ENCODE peak calls at places on chromosomes 2 and 18, in five cellular contexts. B is colonic mucosa, F is PC-3, Q is astrocyte of the cerebellum, O is upper lobe of right lung. E is an unnamed sample.

GRCh38 chr2:3692375-3692774 is 11.0 kb upstream of the DCDC2C start:
- DNase-seq in F (peak; percentile 51), O (no peak), Q (no peak), B (no peak), E (no peak)

GRCh38 chr2:241768251-241768711 is 8.3 kb upstream of the GAL3ST2 start:
- DNase-seq in O (no peak), B (no peak), Q (no peak), F (no peak), E (no peak)

GRCh38 chr2:27123302-27124150 is at the start of gene ABHD1:
- DNase-seq in Q (no peak), B (peak; percentile 74), O (peak; percentile 85), F (no peak), E (no peak)

GRCh38 chr2:32289165-32290054 is 11.7 kb downstream of the YIPF4 start:
- DNase-seq in B (no peak), F (peak; percentile 79), O (no peak), Q (peak; percentile 15), E (peak; percentile 49)

GRCh38 chr2:182949572-182950189 is 83.2 kb upstream of the FRZB start:
- DNase-seq in Q (no peak), B (no peak), O (no peak), F (peak; percentile 13), E (no peak)

GRCh38 chr2:64857581-64858471 is 131.4 kb upstream of the SLC1A4 start:
- DNase-seq in Q (peak; percentile 79), F (no peak), B (peak; percentile 44), O (no peak), E (no peak)

GRCh38 chr2:127047716-127048617 is 59.0 kb downstream of the BIN1 start:
- DNase-seq in F (no peak), Q (no peak), O (peak; percentile 60), B (peak; percentile 16), E (no peak)

GRCh38 chr2:157441072-157441454 is 2.8 kb downstream of the CYTIP start:
- DNase-seq in F (no peak), O (no peak), B (no peak), Q (no peak), E (no peak)

GRCh38 chr18:76260941-76261472 is 234.0 kb downstream of the ZNF516 start:
- DNase-seq in F (no peak), Q (no peak), B (no peak), O (no peak), E (no peak)

GRCh38 chr18:49963217-49963616 is 149.9 kb upstream of the ACAA2 start:
- DNase-seq in B (no peak), Q (no peak), O (no peak), F (no peak), E (no peak)

GRCh38 chr18:79393181-79393598 is 2.5 kb upstream of the NFATC1 start:
- DNase-seq in B (no peak), F (no peak), O (peak; percentile 67), Q (no peak), E (no peak)

GRCh38 chr2:43228782-43229659 is 2.6 kb upstream of the ZFP36L2 start:
- DNase-seq in B (no peak), Q (no peak), O (no peak), F (peak; percentile 13), E (no peak)

GRCh38 chr18:23291456-23292205 is 156.3 kb downstream of the CABLES1 start:
- DNase-seq in O (no peak), F (peak; percentile 86), B (no peak), Q (peak; percentile 70), E (peak; percentile 42)

GRCh38 chr2:117717072-117717471 is 97.4 kb upstream of the DDX18 start:
- DNase-seq in F (no peak), O (no peak), Q (no peak), B (no peak), E (no peak)

GRCh38 chr2:20643060-20643459 is 7.8 kb downstream of the HS1BP3 start:
- DNase-seq in F (no peak), O (no peak), Q (no peak), B (no peak), E (no peak)

DNA sequence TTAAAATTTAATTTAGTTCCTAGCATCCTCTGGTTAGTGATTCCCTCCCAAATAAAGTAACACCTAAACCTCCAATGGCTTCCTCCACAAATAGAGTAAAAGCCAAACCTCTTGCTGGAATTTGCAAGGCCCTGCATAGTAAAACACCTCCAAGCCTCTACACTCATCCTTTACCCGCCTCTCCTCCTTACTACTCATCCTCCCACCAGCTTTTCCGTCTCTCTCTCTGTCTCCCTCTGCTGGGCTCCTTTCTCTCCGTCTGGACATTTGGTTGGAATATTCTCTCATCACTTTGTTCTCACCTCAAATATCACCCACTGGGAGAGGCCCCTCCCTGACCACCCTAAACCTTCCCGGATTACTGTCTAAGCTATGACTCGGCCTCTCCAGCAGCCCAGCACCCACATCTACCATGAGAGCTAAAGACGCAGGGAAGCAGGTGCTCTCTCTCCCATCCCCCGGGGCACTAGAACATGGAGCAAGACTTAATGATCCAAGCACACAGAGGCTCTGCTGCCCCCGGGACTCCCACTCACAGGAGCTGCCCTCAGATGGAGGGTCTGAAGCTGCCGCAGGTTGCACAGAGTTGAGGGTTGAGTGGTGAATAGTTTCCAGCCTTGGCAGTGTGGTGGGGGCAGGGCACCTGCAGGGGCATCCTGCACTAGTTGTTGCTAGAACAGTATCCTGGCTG is 167.2 kb downstream of the FBXO15 start:
- DNase-seq in O (no peak), B (no peak), Q (no peak), F (peak; percentile 75), E (no peak)
- TF ChIP-seq CTCF in O (peak; percentile 18), B (no peak), Q (peak; percentile 46), F (peak; percentile 87), E (peak; percentile 38)

GRCh38 chr2:237083026-237083425 is 2.7 kb upstream of the COPS8 start:
- DNase-seq in B (no peak), O (no peak), Q (no peak), F (no peak), E (no peak)
- TF ChIP-seq CTCF in B (no peak), O (no peak), Q (no peak), F (no peak), E (no peak)

GRCh38 chr18:42137671-42138375 is 182.8 kb downstream of the PIK3C3 start:
- DNase-seq in O (no peak), F (no peak), Q (no peak), B (no peak), E (no peak)

DNA sequence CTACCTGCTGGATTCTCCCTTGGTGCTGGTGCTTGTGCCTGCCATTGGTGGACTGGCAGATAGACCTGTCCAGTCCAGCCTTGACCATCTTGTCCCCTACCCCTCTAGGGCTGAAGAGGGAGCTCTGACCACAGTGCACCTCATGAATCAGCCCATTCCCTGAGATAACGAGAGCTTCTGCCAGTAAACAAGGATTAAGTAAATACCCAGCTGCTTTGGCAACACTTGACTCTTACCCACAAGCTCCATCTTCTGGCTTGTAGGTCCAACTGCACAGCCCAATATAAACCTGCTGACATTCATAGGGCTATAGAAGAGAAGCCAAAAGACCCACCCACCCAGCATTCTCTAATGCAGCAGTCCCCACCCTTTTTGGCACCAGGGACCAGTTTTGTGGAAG is 186.4 kb downstream of the PIK3C3 start:
- DNase-seq in F (peak; percentile 23), Q (no peak), O (no peak), B (no peak), E (no peak)
- TF ChIP-seq CTCF in F (peak; percentile 44), Q (no peak), O (no peak), B (no peak), E (no peak)

DNA sequence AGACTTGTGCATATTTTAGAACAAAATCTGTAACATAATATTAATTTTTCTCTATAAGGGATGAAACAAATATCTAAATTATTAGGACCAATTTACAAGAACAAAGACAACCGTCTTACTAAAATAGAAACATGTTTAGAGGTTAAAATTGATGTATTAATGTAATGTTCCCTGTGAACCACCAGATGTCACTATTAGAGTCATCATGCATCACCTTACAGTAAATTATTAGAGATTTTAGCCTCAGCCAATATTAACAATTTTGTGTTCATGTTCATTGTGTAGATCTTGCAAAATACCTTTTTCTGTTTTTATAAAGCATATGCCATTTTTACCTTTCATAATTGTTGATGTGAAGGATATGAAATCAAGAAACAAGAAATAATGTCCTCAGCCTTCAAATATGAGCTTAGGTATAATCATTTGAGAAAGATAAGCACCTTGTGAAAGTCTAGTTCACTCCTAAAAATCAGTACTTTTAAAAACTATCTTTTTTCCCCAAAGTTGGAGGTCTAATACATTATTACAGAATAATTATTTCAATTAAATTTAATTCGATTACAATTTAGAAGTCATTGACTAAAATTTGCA is 344.3 kb upstream of the KCNH7 start:
- DNase-seq in Q (peak; percentile 15), O (no peak), B (no peak), F (peak; percentile 14), E (no peak)
- TF ChIP-seq CTCF in Q (peak; percentile 29), O (peak; percentile 54), B (peak; percentile 50), F (peak; percentile 66), E (peak; percentile 58)

GRCh38 chr2:234308073-234308813 is 188.6 kb downstream of the ARL4C start:
- DNase-seq in Q (peak; percentile 39), B (no peak), F (peak; percentile 53), O (no peak), E (no peak)
- TF ChIP-seq CTCF in Q (no peak), B (no peak), F (peak; percentile 20), O (no peak), E (no peak)

GRCh38 chr2:111923271-111923670 is 24.9 kb downstream of the MERTK start:
- DNase-seq in F (no peak), O (no peak), B (no peak), Q (no peak), E (peak; percentile 68)

GRCh38 chr2:111924617-111925107 is 26.3 kb downstream of the MERTK start:
- DNase-seq in B (no peak), F (peak; percentile 29), Q (no peak), O (no peak), E (no peak)

GRCh38 chr2:111918383-111918806 is 20.0 kb downstream of the MERTK start:
- DNase-seq in O (no peak), F (peak; percentile 51), Q (peak; percentile 88), B (no peak), E (peak; percentile 91)

GRCh38 chr2:111919794-111920608 is 21.6 kb downstream of the MERTK start:
- DNase-seq in F (peak; percentile 70), Q (no peak), O (peak; percentile 88), B (peak; percentile 73), E (no peak)

DNA sequence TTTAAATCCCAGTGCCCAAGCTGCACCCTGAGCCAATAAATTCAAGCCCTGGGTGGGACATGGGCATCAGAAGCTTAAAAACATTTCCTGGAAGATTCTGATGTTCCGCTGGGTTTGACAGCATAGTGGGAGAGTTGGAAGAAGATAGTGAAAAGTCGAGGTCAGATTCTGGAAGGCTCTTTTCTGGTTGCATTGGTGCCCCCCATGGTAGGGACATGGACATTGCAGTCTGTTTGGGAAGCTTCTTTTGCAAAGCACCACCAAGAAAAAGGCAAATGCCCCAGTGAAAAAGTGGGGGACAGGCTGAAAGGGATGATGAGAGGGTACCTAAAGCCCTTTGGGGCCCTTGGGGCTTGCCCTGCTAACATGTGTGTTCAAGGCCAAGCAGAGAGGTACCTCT is 21.0 kb downstream of the MERTK start:
- DNase-seq in B (no peak), O (no peak), Q (no peak), F (no peak), E (no peak)
- TF ChIP-seq CTCF in B (no peak), O (peak; percentile 12), Q (peak; percentile 28), F (peak; percentile 35), E (no peak)

E was measured in AG09319.